ENCODE peak calls at places on chromosome 1, in nine cellular contexts. One of them, this sample, is unnamed.

GRCh38 chr1:151137789-151138188 is 8.6 kb downstream of the SEMA6C start:
- DNase-seq in NCI-H2029: no peak
- DNase-seq in left cardiac atrium: no peak
- DNase-seq in ELR: no peak
- DNase-seq in kidney glomerular epithelial cell: no peak
- DNase-seq in NCI-H2227 treated with DMSO at 0.1 percent for 48 hours: no peak
- DNase-seq in HCEC 1CT: no peak
- DNase-seq in ecto neural progenitor cell: no peak
- DNase-seq in NB4: no peak
- DNase-seq in this sample: no peak

GRCh38 chr1:19040010-19040680 is 83.7 kb upstream of the IFFO2 start:
- DNase-seq in NCI-H2029: no peak
- DNase-seq in left cardiac atrium: no peak
- DNase-seq in ELR: no peak
- DNase-seq in kidney glomerular epithelial cell: no peak
- DNase-seq in NCI-H2227 treated with DMSO at 0.1 percent for 48 hours: no peak
- DNase-seq in HCEC 1CT: no peak
- DNase-seq in ecto neural progenitor cell: no peak
- DNase-seq in NB4: no peak
- DNase-seq in this sample: no peak

GRCh38 chr1:51442616-51443015 is 76.5 kb downstream of the EPS15 start:
- DNase-seq in NCI-H2029: no peak
- DNase-seq in left cardiac atrium: no peak
- DNase-seq in ELR: no peak
- DNase-seq in kidney glomerular epithelial cell: no peak
- DNase-seq in NCI-H2227 treated with DMSO at 0.1 percent for 48 hours: no peak
- DNase-seq in HCEC 1CT: no peak
- DNase-seq in ecto neural progenitor cell: no peak
- DNase-seq in NB4: no peak
- DNase-seq in this sample: no peak

GRCh38 chr1:218772575-218772974 is 401.1 kb upstream of the LYPLAL1 start:
- DNase-seq in NCI-H2029: no peak
- DNase-seq in left cardiac atrium: no peak
- DNase-seq in ELR: peak; percentile 83
- DNase-seq in kidney glomerular epithelial cell: no peak
- DNase-seq in NCI-H2227 treated with DMSO at 0.1 percent for 48 hours: no peak
- DNase-seq in HCEC 1CT: peak; percentile 81
- DNase-seq in ecto neural progenitor cell: no peak
- DNase-seq in NB4: no peak
- DNase-seq in this sample: no peak

GRCh38 chr1:47930215-47930885 is 66.8 kb downstream of the TRABD2B start:
- DNase-seq in NCI-H2029: no peak
- DNase-seq in left cardiac atrium: no peak
- DNase-seq in ELR: no peak
- DNase-seq in kidney glomerular epithelial cell: no peak
- DNase-seq in NCI-H2227 treated with DMSO at 0.1 percent for 48 hours: no peak
- DNase-seq in HCEC 1CT: no peak
- DNase-seq in ecto neural progenitor cell: no peak
- DNase-seq in NB4: no peak
- DNase-seq in this sample: no peak

GRCh38 chr1:170162385-170163226 is 16.8 kb downstream of the NTMT2 start:
- DNase-seq in NCI-H2029: no peak
- DNase-seq in left cardiac atrium: peak; percentile 57
- DNase-seq in ELR: peak; percentile 89
- DNase-seq in kidney glomerular epithelial cell: peak; percentile 78
- DNase-seq in NCI-H2227 treated with DMSO at 0.1 percent for 48 hours: no peak
- DNase-seq in HCEC 1CT: peak; percentile 94
- DNase-seq in ecto neural progenitor cell: peak; percentile 64
- DNase-seq in NB4: no peak
- DNase-seq in this sample: no peak

GRCh38 chr1:227315500-227316346 is 2.6 kb downstream of the CDC42BPA start:
- DNase-seq in NCI-H2029: no peak
- DNase-seq in left cardiac atrium: peak; percentile 33
- DNase-seq in ELR: peak; percentile 76
- DNase-seq in kidney glomerular epithelial cell: no peak
- DNase-seq in NCI-H2227 treated with DMSO at 0.1 percent for 48 hours: no peak
- DNase-seq in HCEC 1CT: peak; percentile 78
- DNase-seq in ecto neural progenitor cell: no peak
- DNase-seq in NB4: peak; percentile 72
- DNase-seq in this sample: no peak

GRCh38 chr1:178725603-178726517 is 816 bp downstream of the RALGPS2 start:
- DNase-seq in NCI-H2029: no peak
- DNase-seq in left cardiac atrium: peak; percentile 51
- DNase-seq in ELR: peak; percentile 87
- DNase-seq in kidney glomerular epithelial cell: peak; percentile 89
- DNase-seq in NCI-H2227 treated with DMSO at 0.1 percent for 48 hours: peak; percentile 77
- DNase-seq in HCEC 1CT: peak; percentile 82
- DNase-seq in ecto neural progenitor cell: peak; percentile 79
- DNase-seq in NB4: peak; percentile 93
- DNase-seq in this sample: peak; percentile 64

GRCh38 chr1:5424802-5425201 is 567.4 kb downstream of the NPHP4 start:
- DNase-seq in NCI-H2029: no peak
- DNase-seq in left cardiac atrium: no peak
- DNase-seq in ELR: no peak
- DNase-seq in kidney glomerular epithelial cell: no peak
- DNase-seq in NCI-H2227 treated with DMSO at 0.1 percent for 48 hours: no peak
- DNase-seq in HCEC 1CT: no peak
- DNase-seq in ecto neural progenitor cell: no peak
- DNase-seq in NB4: no peak
- DNase-seq in this sample: no peak

GRCh38 chr1:230376296-230376695 is 49.8 kb downstream of the PGBD5 start:
- DNase-seq in NCI-H2029: no peak
- DNase-seq in left cardiac atrium: no peak
- DNase-seq in ELR: no peak
- DNase-seq in kidney glomerular epithelial cell: no peak
- DNase-seq in NCI-H2227 treated with DMSO at 0.1 percent for 48 hours: no peak
- DNase-seq in HCEC 1CT: no peak
- DNase-seq in ecto neural progenitor cell: no peak
- DNase-seq in NB4: no peak
- DNase-seq in this sample: no peak

GRCh38 chr1:118947790-118948189 is 40.4 kb downstream of the TBX15 start:
- DNase-seq in NCI-H2029: no peak
- DNase-seq in left cardiac atrium: no peak
- DNase-seq in ELR: peak; percentile 92
- DNase-seq in kidney glomerular epithelial cell: peak; percentile 75
- DNase-seq in NCI-H2227 treated with DMSO at 0.1 percent for 48 hours: no peak
- DNase-seq in HCEC 1CT: peak; percentile 93
- DNase-seq in ecto neural progenitor cell: no peak
- DNase-seq in NB4: no peak
- DNase-seq in this sample: no peak

GRCh38 chr1:44217809-44218410 is 4.6 kb downstream of the DMAP1 start:
- DNase-seq in NCI-H2029: peak; percentile 83
- DNase-seq in left cardiac atrium: peak; percentile 79
- DNase-seq in ELR: peak; percentile 76
- DNase-seq in kidney glomerular epithelial cell: peak; percentile 36
- DNase-seq in NCI-H2227 treated with DMSO at 0.1 percent for 48 hours: peak; percentile 53
- DNase-seq in HCEC 1CT: peak; percentile 54
- DNase-seq in ecto neural progenitor cell: peak; percentile 81
- DNase-seq in NB4: peak; percentile 68
- DNase-seq in this sample: peak; percentile 93

GRCh38 chr1:31413405-31414005 is 492 bp downstream of the SERINC2 start:
- DNase-seq in NCI-H2029: peak; percentile 32
- DNase-seq in left cardiac atrium: peak; percentile 82
- DNase-seq in ELR: peak; percentile 66
- DNase-seq in kidney glomerular epithelial cell: peak; percentile 59
- DNase-seq in NCI-H2227 treated with DMSO at 0.1 percent for 48 hours: no peak
- DNase-seq in HCEC 1CT: peak; percentile 59
- DNase-seq in ecto neural progenitor cell: peak; percentile 77
- DNase-seq in NB4: peak; percentile 46
- DNase-seq in this sample: peak; percentile 80

GRCh38 chr1:21749109-21749508 is 33.8 kb downstream of the USP48 start:
- DNase-seq in NCI-H2029: no peak
- DNase-seq in left cardiac atrium: no peak
- DNase-seq in ELR: no peak
- DNase-seq in kidney glomerular epithelial cell: no peak
- DNase-seq in NCI-H2227 treated with DMSO at 0.1 percent for 48 hours: no peak
- DNase-seq in HCEC 1CT: no peak
- DNase-seq in ecto neural progenitor cell: no peak
- DNase-seq in NB4: no peak
- DNase-seq in this sample: peak; percentile 18

GRCh38 chr1:109792056-109792831 is 28.5 kb upstream of the EPS8L3 start:
- DNase-seq in NCI-H2029: no peak
- DNase-seq in left cardiac atrium: peak; percentile 86
- DNase-seq in ELR: peak; percentile 95
- DNase-seq in kidney glomerular epithelial cell: peak; percentile 94
- DNase-seq in NCI-H2227 treated with DMSO at 0.1 percent for 48 hours: peak; percentile 86
- DNase-seq in HCEC 1CT: peak; percentile 76
- DNase-seq in ecto neural progenitor cell: peak; percentile 80
- DNase-seq in NB4: peak; percentile 68
- DNase-seq in this sample: peak; percentile 41

GRCh38 chr1:198359024-198359653 is 181.3 kb downstream of the ATP6V1G3 start:
- DNase-seq in NCI-H2029: no peak
- DNase-seq in left cardiac atrium: no peak
- DNase-seq in ELR: peak; percentile 46
- DNase-seq in kidney glomerular epithelial cell: no peak
- DNase-seq in NCI-H2227 treated with DMSO at 0.1 percent for 48 hours: no peak
- DNase-seq in HCEC 1CT: peak; percentile 12
- DNase-seq in ecto neural progenitor cell: no peak
- DNase-seq in NB4: peak; percentile 39
- DNase-seq in this sample: no peak

GRCh38 chr1:6447016-6447817 is 18.8 kb downstream of the TNFRSF25 start:
- DNase-seq in NCI-H2029: peak; percentile 31
- DNase-seq in left cardiac atrium: no peak
- DNase-seq in ELR: no peak
- DNase-seq in kidney glomerular epithelial cell: no peak
- DNase-seq in NCI-H2227 treated with DMSO at 0.1 percent for 48 hours: no peak
- DNase-seq in HCEC 1CT: no peak
- DNase-seq in ecto neural progenitor cell: peak; percentile 90
- DNase-seq in NB4: no peak
- DNase-seq in this sample: no peak

GRCh38 chr1:228955691-228956090 is 220.4 kb downstream of the RHOU start:
- DNase-seq in NCI-H2029: no peak
- DNase-seq in left cardiac atrium: no peak
- DNase-seq in ELR: peak; percentile 8
- DNase-seq in kidney glomerular epithelial cell: peak; percentile 13
- DNase-seq in NCI-H2227 treated with DMSO at 0.1 percent for 48 hours: no peak
- DNase-seq in HCEC 1CT: no peak
- DNase-seq in ecto neural progenitor cell: no peak
- DNase-seq in NB4: peak; percentile 80
- DNase-seq in this sample: no peak

GRCh38 chr1:5847013-5847654 is 145.1 kb downstream of the NPHP4 start:
- DNase-seq in NCI-H2029: no peak
- DNase-seq in left cardiac atrium: no peak
- DNase-seq in ELR: no peak
- DNase-seq in kidney glomerular epithelial cell: peak; percentile 5
- DNase-seq in NCI-H2227 treated with DMSO at 0.1 percent for 48 hours: no peak
- DNase-seq in HCEC 1CT: no peak
- DNase-seq in ecto neural progenitor cell: peak; percentile 77
- DNase-seq in NB4: peak; percentile 55
- DNase-seq in this sample: no peak

GRCh38 chr1:206534552-206534951 is 27.2 kb downstream of the RASSF5 start:
- DNase-seq in NCI-H2029: no peak
- DNase-seq in left cardiac atrium: no peak
- DNase-seq in ELR: no peak
- DNase-seq in kidney glomerular epithelial cell: no peak
- DNase-seq in NCI-H2227 treated with DMSO at 0.1 percent for 48 hours: no peak
- DNase-seq in HCEC 1CT: no peak
- DNase-seq in ecto neural progenitor cell: no peak
- DNase-seq in NB4: no peak
- DNase-seq in this sample: no peak

GRCh38 chr1:162319510-162320160 is 57.0 kb downstream of the SPATA46 start:
- DNase-seq in NCI-H2029: no peak
- DNase-seq in left cardiac atrium: no peak
- DNase-seq in ELR: peak; percentile 37
- DNase-seq in kidney glomerular epithelial cell: peak; percentile 93
- DNase-seq in NCI-H2227 treated with DMSO at 0.1 percent for 48 hours: no peak
- DNase-seq in HCEC 1CT: no peak
- DNase-seq in ecto neural progenitor cell: no peak
- DNase-seq in NB4: no peak
- DNase-seq in this sample: peak; percentile 22

GRCh38 chr1:52403566-52404115 is 582 bp downstream of the ORC1 start:
- DNase-seq in NCI-H2029: peak; percentile 44
- DNase-seq in left cardiac atrium: no peak
- DNase-seq in ELR: peak; percentile 89
- DNase-seq in kidney glomerular epithelial cell: peak; percentile 14
- DNase-seq in NCI-H2227 treated with DMSO at 0.1 percent for 48 hours: peak; percentile 37
- DNase-seq in HCEC 1CT: peak; percentile 83
- DNase-seq in ecto neural progenitor cell: no peak
- DNase-seq in NB4: peak; percentile 86
- DNase-seq in this sample: no peak

GRCh38 chr1:186325239-186325638 is 49.8 kb downstream of the TPR start:
- DNase-seq in NCI-H2029: no peak
- DNase-seq in left cardiac atrium: no peak
- DNase-seq in ELR: peak; percentile 51
- DNase-seq in kidney glomerular epithelial cell: no peak
- DNase-seq in NCI-H2227 treated with DMSO at 0.1 percent for 48 hours: no peak
- DNase-seq in HCEC 1CT: peak; percentile 24
- DNase-seq in ecto neural progenitor cell: no peak
- DNase-seq in NB4: peak; percentile 20
- DNase-seq in this sample: no peak

GRCh38 chr1:41846595-41846994 is 72.1 kb downstream of the HIVEP3 start:
- DNase-seq in NCI-H2029: no peak
- DNase-seq in left cardiac atrium: no peak
- DNase-seq in ELR: peak; percentile 65
- DNase-seq in kidney glomerular epithelial cell: peak; percentile 38
- DNase-seq in NCI-H2227 treated with DMSO at 0.1 percent for 48 hours: no peak
- DNase-seq in HCEC 1CT: peak; percentile 24
- DNase-seq in ecto neural progenitor cell: no peak
- DNase-seq in NB4: no peak
- DNase-seq in this sample: no peak

GRCh38 chr1:224338150-224338838 is 8.3 kb upstream of the NVL start:
- DNase-seq in NCI-H2029: no peak
- DNase-seq in left cardiac atrium: no peak
- DNase-seq in ELR: peak; percentile 4
- DNase-seq in kidney glomerular epithelial cell: no peak
- DNase-seq in NCI-H2227 treated with DMSO at 0.1 percent for 48 hours: no peak
- DNase-seq in HCEC 1CT: no peak
- DNase-seq in ecto neural progenitor cell: no peak
- DNase-seq in NB4: peak; percentile 67
- DNase-seq in this sample: no peak

GRCh38 chr1:22259581-22260282 is 116.8 kb upstream of the WNT4 start:
- DNase-seq in NCI-H2029: peak; percentile 95
- DNase-seq in left cardiac atrium: no peak
- DNase-seq in ELR: no peak
- DNase-seq in kidney glomerular epithelial cell: peak; percentile 12
- DNase-seq in NCI-H2227 treated with DMSO at 0.1 percent for 48 hours: no peak
- DNase-seq in HCEC 1CT: peak; percentile 54
- DNase-seq in ecto neural progenitor cell: no peak
- DNase-seq in NB4: no peak
- DNase-seq in this sample: no peak

GRCh38 chr1:101051688-101052638 is 26.4 kb upstream of the DPH5 start:
- DNase-seq in NCI-H2029: no peak
- DNase-seq in left cardiac atrium: no peak
- DNase-seq in ELR: no peak
- DNase-seq in kidney glomerular epithelial cell: no peak
- DNase-seq in NCI-H2227 treated with DMSO at 0.1 percent for 48 hours: no peak
- DNase-seq in HCEC 1CT: no peak
- DNase-seq in ecto neural progenitor cell: no peak
- DNase-seq in NB4: no peak
- DNase-seq in this sample: no peak

GRCh38 chr1:64167176-64167575 is 36.2 kb upstream of the UBE2U start:
- DNase-seq in NCI-H2029: no peak
- DNase-seq in left cardiac atrium: no peak
- DNase-seq in ELR: no peak
- DNase-seq in kidney glomerular epithelial cell: no peak
- DNase-seq in NCI-H2227 treated with DMSO at 0.1 percent for 48 hours: no peak
- DNase-seq in HCEC 1CT: no peak
- DNase-seq in ecto neural progenitor cell: no peak
- DNase-seq in NB4: no peak
- DNase-seq in this sample: no peak

GRCh38 chr1:91884459-91885290 is 1.3 kb downstream of the TGFBR3 start:
- DNase-seq in NCI-H2029: peak; percentile 47
- DNase-seq in left cardiac atrium: no peak
- DNase-seq in ELR: peak; percentile 50
- DNase-seq in kidney glomerular epithelial cell: no peak
- DNase-seq in NCI-H2227 treated with DMSO at 0.1 percent for 48 hours: peak; percentile 43
- DNase-seq in HCEC 1CT: no peak
- DNase-seq in ecto neural progenitor cell: peak; percentile 54
- DNase-seq in NB4: peak; percentile 4
- DNase-seq in this sample: no peak

GRCh38 chr1:2925291-2925690 is 96.0 kb upstream of the ACTRT2 start:
- DNase-seq in NCI-H2029: no peak
- DNase-seq in left cardiac atrium: no peak
- DNase-seq in ELR: no peak
- DNase-seq in kidney glomerular epithelial cell: no peak
- DNase-seq in NCI-H2227 treated with DMSO at 0.1 percent for 48 hours: no peak
- DNase-seq in HCEC 1CT: no peak
- DNase-seq in ecto neural progenitor cell: no peak
- DNase-seq in NB4: no peak
- DNase-seq in this sample: no peak

GRCh38 chr1:92736395-92736794 is 48.5 kb downstream of the EVI5 start:
- DNase-seq in NCI-H2029: no peak
- DNase-seq in left cardiac atrium: no peak
- DNase-seq in ELR: peak; percentile 23
- DNase-seq in kidney glomerular epithelial cell: peak; percentile 48
- DNase-seq in NCI-H2227 treated with DMSO at 0.1 percent for 48 hours: no peak
- DNase-seq in HCEC 1CT: peak; percentile 39
- DNase-seq in ecto neural progenitor cell: no peak
- DNase-seq in NB4: peak; percentile 46
- DNase-seq in this sample: no peak